ENCODE peak calls at places on chromosomes 7 and 10, in ten cellular contexts. One of them, this sample, is unnamed.

GRCh38 chr7:121153995-121154394 is 165.5 kb downstream of the CPED1 start:
- DNase-seq in SK-N-SH: no peak
- DNase-seq in cardiac muscle cell: no peak
- DNase-seq in transverse colon: no peak
- DNase-seq in astrocyte: no peak
- DNase-seq in right atrium auricular region: no peak
- DNase-seq in IMR-90: no peak
- DNase-seq in uterus: no peak
- DNase-seq in CD4-positive, alpha-beta T cell: no peak
- DNase-seq in H9: no peak
- DNase-seq in this sample: no peak

GRCh38 chr7:4158406-4158805 is 523.7 kb upstream of the FOXK1 start:
- DNase-seq in SK-N-SH: no peak
- DNase-seq in cardiac muscle cell: no peak
- DNase-seq in transverse colon: no peak
- DNase-seq in astrocyte: no peak
- DNase-seq in right atrium auricular region: no peak
- DNase-seq in IMR-90: no peak
- DNase-seq in uterus: no peak
- DNase-seq in CD4-positive, alpha-beta T cell: no peak
- DNase-seq in H9: no peak
- DNase-seq in this sample: no peak

GRCh38 chr10:102796407-102797176 is 40.6 kb downstream of the CYP17A1 start:
- DNase-seq in SK-N-SH: no peak
- DNase-seq in cardiac muscle cell: peak; percentile 80
- DNase-seq in transverse colon: peak; percentile 82
- DNase-seq in astrocyte: peak; percentile 37
- DNase-seq in right atrium auricular region: peak; percentile 96
- DNase-seq in IMR-90: peak; percentile 41
- DNase-seq in uterus: peak; percentile 85
- DNase-seq in CD4-positive, alpha-beta T cell: peak; percentile 26
- DNase-seq in H9: no peak
- DNase-seq in this sample: peak; percentile 81

GRCh38 chr10:95395947-95396449 is 105.2 kb upstream of the PDLIM1 start:
- DNase-seq in SK-N-SH: no peak
- DNase-seq in cardiac muscle cell: no peak
- DNase-seq in transverse colon: no peak
- DNase-seq in astrocyte: no peak
- DNase-seq in right atrium auricular region: no peak
- DNase-seq in IMR-90: no peak
- DNase-seq in uterus: no peak
- DNase-seq in CD4-positive, alpha-beta T cell: no peak
- DNase-seq in H9: no peak
- DNase-seq in this sample: no peak

GRCh38 chr10:82813856-82814255 is 938.9 kb downstream of the NRG3 start:
- DNase-seq in SK-N-SH: no peak
- DNase-seq in cardiac muscle cell: no peak
- DNase-seq in transverse colon: no peak
- DNase-seq in astrocyte: peak; percentile 70
- DNase-seq in right atrium auricular region: no peak
- DNase-seq in IMR-90: no peak
- DNase-seq in uterus: no peak
- DNase-seq in CD4-positive, alpha-beta T cell: no peak
- DNase-seq in H9: no peak
- DNase-seq in this sample: no peak

GRCh38 chr7:92669616-92670153 is 79.5 kb upstream of the FAM133B start:
- DNase-seq in SK-N-SH: no peak
- DNase-seq in cardiac muscle cell: no peak
- DNase-seq in transverse colon: no peak
- DNase-seq in astrocyte: peak; percentile 20
- DNase-seq in right atrium auricular region: no peak
- DNase-seq in IMR-90: peak; percentile 28
- DNase-seq in uterus: no peak
- DNase-seq in CD4-positive, alpha-beta T cell: no peak
- DNase-seq in H9: no peak
- DNase-seq in this sample: no peak

GRCh38 chr10:123908379-123908778 is 16.8 kb upstream of the CPXM2 start:
- DNase-seq in SK-N-SH: no peak
- DNase-seq in cardiac muscle cell: no peak
- DNase-seq in transverse colon: no peak
- DNase-seq in astrocyte: no peak
- DNase-seq in right atrium auricular region: no peak
- DNase-seq in IMR-90: no peak
- DNase-seq in uterus: no peak
- DNase-seq in CD4-positive, alpha-beta T cell: no peak
- DNase-seq in H9: no peak
- DNase-seq in this sample: no peak

GRCh38 chr7:104891949-104892348 is 122.1 kb upstream of the KMT2E start:
- DNase-seq in SK-N-SH: no peak
- DNase-seq in cardiac muscle cell: no peak
- DNase-seq in transverse colon: no peak
- DNase-seq in astrocyte: no peak
- DNase-seq in right atrium auricular region: no peak
- DNase-seq in IMR-90: no peak
- DNase-seq in uterus: no peak
- DNase-seq in CD4-positive, alpha-beta T cell: no peak
- DNase-seq in H9: no peak
- DNase-seq in this sample: no peak

GRCh38 chr10:80498039-80498832 is 39.5 kb upstream of the SH2D4B start:
- DNase-seq in SK-N-SH: no peak
- DNase-seq in cardiac muscle cell: no peak
- DNase-seq in transverse colon: no peak
- DNase-seq in astrocyte: no peak
- DNase-seq in right atrium auricular region: no peak
- DNase-seq in IMR-90: no peak
- DNase-seq in uterus: no peak
- DNase-seq in CD4-positive, alpha-beta T cell: no peak
- DNase-seq in H9: no peak
- DNase-seq in this sample: no peak

GRCh38 chr10:80497187-80498038 is 40.3 kb upstream of the SH2D4B start:
- DNase-seq in SK-N-SH: no peak
- DNase-seq in cardiac muscle cell: peak; percentile 92
- DNase-seq in transverse colon: peak; percentile 28
- DNase-seq in astrocyte: peak; percentile 73
- DNase-seq in right atrium auricular region: peak; percentile 76
- DNase-seq in IMR-90: peak; percentile 72
- DNase-seq in uterus: peak; percentile 69
- DNase-seq in CD4-positive, alpha-beta T cell: no peak
- DNase-seq in H9: no peak
- DNase-seq in this sample: peak; percentile 56

GRCh38 chr10:80498833-80499671 is 38.6 kb upstream of the SH2D4B start:
- DNase-seq in SK-N-SH: no peak
- DNase-seq in cardiac muscle cell: peak; percentile 99
- DNase-seq in transverse colon: peak; percentile 88
- DNase-seq in astrocyte: peak; percentile 95
- DNase-seq in right atrium auricular region: peak; percentile 97
- DNase-seq in IMR-90: peak; percentile 97
- DNase-seq in uterus: peak; percentile 98
- DNase-seq in CD4-positive, alpha-beta T cell: peak; percentile 31
- DNase-seq in H9: peak; percentile 51
- DNase-seq in this sample: peak; percentile 90

GRCh38 chr10:80493482-80494021 is 39.4 kb downstream of the TSPAN14 start:
- DNase-seq in SK-N-SH: no peak
- DNase-seq in cardiac muscle cell: peak; percentile 80
- DNase-seq in transverse colon: no peak
- DNase-seq in astrocyte: peak; percentile 50
- DNase-seq in right atrium auricular region: no peak
- DNase-seq in IMR-90: no peak
- DNase-seq in uterus: no peak
- DNase-seq in CD4-positive, alpha-beta T cell: no peak
- DNase-seq in H9: no peak
- DNase-seq in this sample: no peak

DNA sequence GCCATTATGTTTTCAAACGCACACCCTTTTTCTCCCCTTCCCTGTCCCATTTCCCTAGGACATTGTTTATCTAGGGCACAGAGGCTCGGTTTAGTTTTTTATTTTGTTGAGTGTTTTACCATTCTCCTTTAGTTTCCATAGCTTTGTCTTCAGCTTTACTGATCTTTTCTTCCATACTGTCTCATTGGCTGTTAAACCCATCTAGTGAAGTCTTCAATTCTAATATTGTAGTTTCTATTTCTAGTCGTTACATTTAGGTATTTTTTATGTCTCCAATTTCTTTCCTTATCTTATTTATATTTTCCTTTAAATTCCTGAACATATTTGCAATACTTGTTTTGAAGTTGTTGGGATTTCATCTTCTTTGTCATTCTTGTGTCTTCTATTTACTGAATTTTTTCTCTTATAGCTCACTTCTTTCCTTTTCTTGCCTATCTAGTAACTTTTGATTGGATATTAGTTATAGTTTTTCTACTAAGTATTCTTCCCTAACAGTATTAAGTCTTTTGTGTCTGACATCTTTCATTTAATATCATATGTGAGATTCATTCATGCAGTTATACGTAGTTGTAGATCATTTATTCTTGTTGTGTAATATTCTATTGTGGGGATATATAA is 41.0 kb upstream of the SH2D4B start:
- DNase-seq in SK-N-SH: no peak
- DNase-seq in cardiac muscle cell: no peak
- DNase-seq in transverse colon: no peak
- DNase-seq in astrocyte: no peak
- DNase-seq in right atrium auricular region: no peak
- DNase-seq in IMR-90: no peak
- DNase-seq in uterus: no peak
- DNase-seq in CD4-positive, alpha-beta T cell: no peak
- DNase-seq in H9: no peak
- DNase-seq in this sample: no peak
- TF ChIP-seq CTCF in SK-N-SH: no peak
- TF ChIP-seq CTCF in cardiac muscle cell: no peak
- TF ChIP-seq CTCF in transverse colon: no peak
- TF ChIP-seq CTCF in astrocyte: no peak
- TF ChIP-seq CTCF in right atrium auricular region: no peak
- TF ChIP-seq CTCF in IMR-90: no peak
- TF ChIP-seq CTCF in uterus: no peak
- TF ChIP-seq CTCF in CD4-positive, alpha-beta T cell: no peak
- TF ChIP-seq CTCF in H9: no peak
- TF ChIP-seq CTCF in this sample: no peak

DNA sequence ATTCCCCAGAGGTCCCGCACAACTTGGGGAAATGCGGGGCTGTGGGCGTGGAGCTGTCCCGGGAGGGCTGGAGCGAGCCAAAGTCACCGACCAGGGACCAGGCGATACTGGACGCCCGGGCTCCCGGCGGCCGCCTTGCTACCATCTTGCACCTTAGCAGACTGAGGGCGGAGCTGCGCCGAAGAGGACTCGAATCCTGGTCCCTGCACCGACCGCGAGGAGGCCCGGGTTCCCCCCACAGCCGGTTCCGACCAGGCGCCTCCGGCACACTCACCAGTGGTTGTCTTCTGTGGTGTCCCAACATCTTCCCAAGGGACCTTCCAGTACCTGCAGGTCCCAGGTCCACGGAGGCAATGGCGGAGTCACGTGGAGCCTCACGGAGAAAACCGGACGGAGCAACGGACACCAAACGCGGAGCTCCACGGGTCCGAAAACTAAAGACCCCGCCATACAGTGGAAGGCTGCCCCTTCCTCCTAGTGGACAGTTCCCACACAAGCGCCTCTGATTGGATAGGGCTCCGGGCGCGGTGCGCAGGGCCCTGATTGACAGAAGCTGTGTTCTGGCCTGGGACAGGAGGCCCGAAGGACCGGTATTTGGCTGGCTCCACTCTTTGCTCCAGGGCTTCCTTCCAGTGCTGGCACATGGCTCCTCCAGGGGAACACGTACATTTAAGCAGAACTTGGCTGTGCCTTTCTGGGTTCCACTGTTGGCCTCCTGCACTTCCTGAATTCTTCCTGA is 124.6 kb upstream of the ZNF479 start:
- DNase-seq in SK-N-SH: no peak
- DNase-seq in cardiac muscle cell: no peak
- DNase-seq in transverse colon: no peak
- DNase-seq in astrocyte: no peak
- DNase-seq in right atrium auricular region: no peak
- DNase-seq in IMR-90: no peak
- DNase-seq in uterus: no peak
- DNase-seq in CD4-positive, alpha-beta T cell: no peak
- DNase-seq in H9: no peak
- DNase-seq in this sample: no peak
- H3K9me3 ChIP-seq in SK-N-SH: no peaks in the 10 kb centered on the region
- H3K9me3 ChIP-seq in cardiac muscle cell: no peaks in the 10 kb centered on the region
- H3K9me3 ChIP-seq in transverse colon: peaks cover 25% of the 10 kb centered on the region
- H3K9me3 ChIP-seq in astrocyte: peaks cover 5% of the 10 kb centered on the region
- H3K9me3 ChIP-seq in right atrium auricular region: no peaks in the 10 kb centered on the region
- H3K9me3 ChIP-seq in IMR-90: peaks cover 24% of the 10 kb centered on the region
- H3K9me3 ChIP-seq in uterus: no peaks in the 10 kb centered on the region
- H3K9me3 ChIP-seq in CD4-positive, alpha-beta T cell: peaks cover 28% of the 10 kb centered on the region
- H3K9me3 ChIP-seq in H9: peaks cover 74% of the 10 kb centered on the region
- H3K9me3 ChIP-seq in this sample: peaks cover 69% of the 10 kb centered on the region

DNA sequence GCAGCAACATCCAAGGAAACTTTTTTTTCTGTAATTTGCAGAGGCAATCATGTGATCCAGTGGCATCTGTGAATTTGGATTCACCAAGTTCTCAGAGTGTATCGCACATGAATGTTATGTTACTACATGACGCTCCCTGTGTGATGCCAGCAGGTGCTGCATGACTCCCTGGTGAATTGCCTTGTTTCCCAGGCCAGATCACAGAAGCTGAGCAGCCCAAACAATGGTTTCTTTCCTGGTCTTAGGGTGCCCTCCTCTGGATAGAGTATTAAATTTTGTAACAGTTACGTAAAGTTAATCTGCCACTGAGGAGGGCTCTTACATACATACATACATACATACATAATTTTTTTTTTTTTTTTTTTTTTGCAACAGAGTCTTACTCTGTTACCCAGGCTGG is 3.6 kb downstream of the ZSCAN21 start:
- DNase-seq in SK-N-SH: peak; percentile 62
- DNase-seq in cardiac muscle cell: peak; percentile 78
- DNase-seq in transverse colon: peak; percentile 46
- DNase-seq in astrocyte: peak; percentile 41
- DNase-seq in right atrium auricular region: no peak
- DNase-seq in IMR-90: peak; percentile 86
- DNase-seq in uterus: no peak
- DNase-seq in CD4-positive, alpha-beta T cell: no peak
- DNase-seq in H9: no peak
- DNase-seq in this sample: no peak
- TF ChIP-seq CTCF in SK-N-SH: peak; percentile 51
- TF ChIP-seq CTCF in cardiac muscle cell: peak; percentile 22
- TF ChIP-seq CTCF in transverse colon: no peak
- TF ChIP-seq CTCF in astrocyte: peak; percentile 7
- TF ChIP-seq CTCF in right atrium auricular region: no peak
- TF ChIP-seq CTCF in IMR-90: peak; percentile 58
- TF ChIP-seq CTCF in uterus: no peak
- TF ChIP-seq CTCF in CD4-positive, alpha-beta T cell: no peak
- TF ChIP-seq CTCF in H9: peak; percentile 45
- TF ChIP-seq CTCF in this sample: no peak

DNA sequence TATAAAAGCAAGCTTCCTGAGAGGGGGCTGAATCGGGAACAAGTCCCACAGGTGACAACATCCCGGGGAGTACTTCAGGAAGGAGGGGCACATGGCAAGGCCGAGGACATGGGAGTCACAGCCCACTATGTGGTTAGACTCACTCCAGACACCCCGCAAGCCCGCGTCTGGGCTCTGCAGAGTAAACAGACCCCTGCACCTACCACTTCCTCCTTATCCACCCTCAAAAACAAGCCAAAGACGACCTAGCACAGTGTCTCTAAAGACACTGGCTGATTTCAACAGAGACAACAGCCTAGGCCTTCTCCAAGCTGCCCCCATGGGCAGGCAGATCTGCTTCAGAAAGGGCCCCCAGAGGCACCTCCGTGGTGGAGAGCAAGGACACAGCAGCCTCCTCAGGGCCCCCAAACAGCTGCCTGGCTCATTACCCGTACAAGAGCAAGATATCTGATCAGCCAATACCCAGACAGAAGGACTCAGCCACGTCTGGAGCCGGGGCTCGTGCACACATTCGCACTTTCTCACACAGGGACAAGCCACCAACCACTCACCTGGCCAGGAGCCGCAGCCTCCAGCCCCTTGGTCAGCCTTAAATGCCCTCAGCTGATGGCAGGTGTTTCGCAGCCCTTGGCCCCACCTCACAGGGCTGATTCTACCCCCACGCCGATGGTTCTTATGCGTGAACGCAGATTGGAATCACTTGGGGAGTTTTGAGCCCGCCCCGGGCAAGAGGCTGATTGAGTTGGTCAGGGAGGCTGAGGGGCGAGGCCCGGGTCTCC is 10.7 kb upstream of the KPNA7 start:
- DNase-seq in SK-N-SH: no peak
- DNase-seq in cardiac muscle cell: no peak
- DNase-seq in transverse colon: no peak
- DNase-seq in astrocyte: no peak
- DNase-seq in right atrium auricular region: no peak
- DNase-seq in IMR-90: no peak
- DNase-seq in uterus: no peak
- DNase-seq in CD4-positive, alpha-beta T cell: no peak
- DNase-seq in H9: no peak
- DNase-seq in this sample: peak; percentile 50
- H3K9me3 ChIP-seq in SK-N-SH: no peaks in the 10 kb centered on the region
- H3K9me3 ChIP-seq in cardiac muscle cell: no peaks in the 10 kb centered on the region
- H3K9me3 ChIP-seq in transverse colon: no peaks in the 10 kb centered on the region
- H3K9me3 ChIP-seq in astrocyte: no peaks in the 10 kb centered on the region
- H3K9me3 ChIP-seq in right atrium auricular region: no peaks in the 10 kb centered on the region
- H3K9me3 ChIP-seq in IMR-90: no peaks in the 10 kb centered on the region
- H3K9me3 ChIP-seq in uterus: no peaks in the 10 kb centered on the region
- H3K9me3 ChIP-seq in CD4-positive, alpha-beta T cell: no peaks in the 10 kb centered on the region
- H3K9me3 ChIP-seq in H9: no peaks in the 10 kb centered on the region
- H3K9me3 ChIP-seq in this sample: no peaks in the 10 kb centered on the region

This sample was measured in mucosa of descending colon.